ENCODE peak calls at places on chromosomes 6 and 20, in five cellular contexts. W is mucosa of gallbladder; Z is GM23338; F is type B pancreatic cell; M is naive thymus-derived CD4-positive, alpha-beta T cell. P is an unnamed sample.

GRCh38 chr6:93468291-93468690 is 48.9 kb upstream of the EPHA7 start:
- DNase-seq in M (no peak), Z (peak; percentile 68), F (no peak), W (peak; percentile 25), P (no peak)

GRCh38 chr6:150813319-150813992 is 52.0 kb upstream of the MTHFD1L start:
- DNase-seq in M (no peak), F (no peak), W (no peak), Z (no peak), P (peak; percentile 28)

GRCh38 chr20:4805663-4806449 is 84.1 kb downstream of the PRND start:
- DNase-seq in Z (no peak), F (no peak), M (no peak), W (no peak), P (no peak)

GRCh38 chr6:95686858-95687257 is 109.5 kb downstream of the MANEA start:
- DNase-seq in W (no peak), M (no peak), F (no peak), Z (no peak), P (peak; percentile 69)

GRCh38 chr6:118171852-118172251 is 264.8 kb downstream of the SLC35F1 start:
- DNase-seq in M (no peak), W (no peak), Z (no peak), F (no peak), P (no peak)

GRCh38 chr20:33074675-33075074 is 4.8 kb upstream of the BPIFB4 start:
- DNase-seq in W (no peak), F (no peak), M (no peak), Z (no peak), P (no peak)

GRCh38 chr20:37383229-37383989 is 37.5 kb downstream of the SRC start:
- DNase-seq in M (no peak), F (no peak), Z (no peak), W (no peak), P (no peak)

GRCh38 chr20:6395695-6396094 is 272.9 kb upstream of the FERMT1 start:
- DNase-seq in M (no peak), Z (no peak), F (no peak), W (no peak), P (no peak)

GRCh38 chr20:63934271-63935068 is 21.7 kb downstream of the UCKL1 start:
- DNase-seq in W (no peak), M (no peak), Z (peak; percentile 72), F (no peak), P (no peak)

GRCh38 chr20:8530022-8530421 is 398.0 kb downstream of the PLCB1 start:
- DNase-seq in M (no peak), F (no peak), W (no peak), Z (no peak), P (no peak)

GRCh38 chr6:21500314-21500713 is 93.2 kb upstream of the SOX4 start:
- DNase-seq in F (no peak), Z (no peak), W (no peak), M (no peak), P (no peak)

GRCh38 chr20:17438436-17439039 is 92.6 kb downstream of the BFSP1 start:
- DNase-seq in F (no peak), Z (peak; percentile 42), W (no peak), M (no peak), P (no peak)

GRCh38 chr20:50191566-50192363 is 1.1 kb downstream of the CEBPB start:
- DNase-seq in W (peak; percentile 36), Z (peak; percentile 78), F (peak; percentile 84), M (peak; percentile 69), P (peak; percentile 64)

GRCh38 chr6:131519670-131520436 is 53.2 kb upstream of the ARG1 start:
- DNase-seq in F (no peak), Z (peak; percentile 83), M (peak; percentile 64), W (peak; percentile 33), P (peak; percentile 9)

GRCh38 chr6:11772109-11772830 is 6.3 kb downstream of the ADTRP start:
- DNase-seq in F (no peak), M (no peak), W (no peak), Z (no peak), P (no peak)

GRCh38 chr20:23159923-23160445 is 73.9 kb upstream of the CD93 start:
- DNase-seq in M (no peak), F (no peak), W (no peak), Z (no peak), P (no peak)

GRCh38 chr6:142802124-142802523 is 142.9 kb downstream of the HIVEP2 start:
- DNase-seq in Z (peak; percentile 41), F (no peak), W (no peak), M (no peak), P (no peak)

GRCh38 chr6:166907871-166908806 is 48.2 kb downstream of the RNASET2 start:
- DNase-seq in Z (no peak), F (no peak), M (no peak), W (no peak), P (no peak)

GRCh38 chr6:144286503-144287393 is 1.6 kb downstream of the UTRN start:
- DNase-seq in F (peak; percentile 76), Z (peak; percentile 95), W (peak; percentile 80), M (peak; percentile 5), P (peak; percentile 61)

GRCh38 chr6:111745636-111746035 is 127.6 kb downstream of the FYN start:
- DNase-seq in F (no peak), Z (no peak), M (no peak), W (no peak), P (no peak)

GRCh38 chr20:44485830-44486198 is 10.1 kb downstream of the TTPAL start:
- DNase-seq in Z (no peak), M (no peak), F (no peak), W (no peak), P (no peak)

GRCh38 chr6:44247338-44248302 is 719 bp downstream of the HSP90AB1 start:
- DNase-seq in W (peak; percentile 83), F (no peak), Z (peak; percentile 62), M (peak; percentile 80), P (peak; percentile 33)

GRCh38 chr6:165880721-165881120 is 217.7 kb upstream of the PDE10A start:
- DNase-seq in F (no peak), Z (no peak), W (no peak), M (no peak), P (no peak)

GRCh38 chr20:5078399-5078958 is 41.3 kb downstream of the PCNA start:
- DNase-seq in F (no peak), M (peak; percentile 78), Z (no peak), W (peak; percentile 76), P (no peak)

GRCh38 chr20:23622839-23623343 is 14.9 kb downstream of the CST3 start:
- DNase-seq in F (no peak), W (peak; percentile 67), M (no peak), Z (no peak), P (no peak)

GRCh38 chr6:131379951-131380350 is 193.1 kb upstream of the ARG1 start:
- DNase-seq in F (no peak), W (no peak), M (no peak), Z (no peak), P (no peak)

GRCh38 chr6:134171517-134171916 is 119.1 kb upstream of the SLC2A12 start:
- DNase-seq in W (no peak), M (no peak), Z (no peak), F (no peak), P (no peak)

GRCh38 chr6:40947876-40948514 is 91.0 kb downstream of the UNC5CL start:
- DNase-seq in M (no peak), W (no peak), F (no peak), Z (peak; percentile 56), P (no peak)

GRCh38 chr6:47083586-47084047 is 41.5 kb upstream of the ADGRF1 start:
- DNase-seq in F (peak; percentile 70), M (no peak), Z (no peak), W (peak; percentile 94), P (peak; percentile 46)

GRCh38 chr6:63395388-63395787 is 75.6 kb upstream of the LGSN start:
- DNase-seq in W (no peak), Z (peak; percentile 2), F (no peak), M (no peak), P (no peak)

GRCh38 chr6:158417760-158418098 is 105.5 kb downstream of the TULP4 start:
- DNase-seq in Z (no peak), W (no peak), M (no peak), F (no peak), P (no peak)

GRCh38 chr6:21808045-21808470 is 214.5 kb downstream of the SOX4 start:
- DNase-seq in W (no peak), F (no peak), M (no peak), Z (no peak), P (no peak)

GRCh38 chr6:140393665-140394064 is 1019.2 kb upstream of the CITED2 start:
- DNase-seq in W (no peak), M (no peak), F (no peak), Z (no peak), P (no peak)

GRCh38 chr6:3522561-3523287 is 65.9 kb upstream of the SLC22A23 start:
- DNase-seq in W (no peak), F (no peak), M (no peak), Z (no peak), P (no peak)

GRCh38 chr20:56427797-56428196 is 15.7 kb downstream of the CASS4 start:
- DNase-seq in F (no peak), M (no peak), W (no peak), Z (no peak), P (no peak)

GRCh38 chr20:62728028-62728780 is 19.6 kb downstream of the NTSR1 start:
- DNase-seq in F (no peak), M (no peak), W (no peak), Z (no peak), P (no peak)

P was measured in NCI-H524.